ENCODE peak calls at places on chromosomes 1 and 21, in five cellular contexts. T is fibroblast of the aortic adventitia, P is coronary artery, W is activated B cell treated with CpG ODN at 0.5 μM for 24 hours, O is nephron progenitor cell. Z is an unnamed sample.

GRCh38 chr1:2961661-2962060 is 59.6 kb upstream of the ACTRT2 start:
- DNase-seq in P (no peak), W (no peak), T (no peak), O (no peak), Z (no peak)

GRCh38 chr21:41847066-41847804 is 31.9 kb downstream of the PRDM15 start:
- DNase-seq in O (no peak), W (no peak), T (no peak), P (no peak), Z (no peak)

GRCh38 chr1:20787775-20788488 is 825 bp upstream of the HP1BP3 start:
- DNase-seq in P (no peak), W (no peak), T (peak), O (no peak), Z (peak)

GRCh38 chr1:19488136-19488535 is 2.8 kb upstream of the CAPZB start:
- DNase-seq in O (no peak), T (no peak), P (no peak), W (no peak), Z (no peak)

GRCh38 chr1:41366428-41367101 is 5.3 kb downstream of the FOXO6 start:
- DNase-seq in T (no peak), P (no peak), O (peak), W (no peak), Z (no peak)

GRCh38 chr21:41884501-41885030 is 5.4 kb upstream of the PRDM15 start:
- DNase-seq in W (no peak), O (no peak), T (no peak), P (no peak), Z (no peak)

GRCh38 chr1:10507111-10507879 is 32.5 kb downstream of the PEX14 start:
- DNase-seq in P (no peak), W (no peak), T (peak), O (peak), Z (peak)

GRCh38 chr1:151989131-151989868 is 4.4 kb downstream of the S100A10 start:
- DNase-seq in W (no peak), O (no peak), T (peak), P (peak), Z (peak)

GRCh38 chr21:45979141-45979631 is 2.4 kb upstream of the COL6A1 start:
- DNase-seq in P (peak), T (no peak), O (peak), W (no peak), Z (no peak)

GRCh38 chr1:242004751-242005495 is 6.0 kb upstream of the MAP1LC3C start:
- DNase-seq in T (peak), P (no peak), O (no peak), W (no peak), Z (no peak)

GRCh38 chr21:42522271-42522670 is 8.6 kb downstream of the SLC37A1 start:
- DNase-seq in P (peak), T (no peak), W (no peak), O (no peak), Z (no peak)

GRCh38 chr21:46394819-46395152 is 63.9 kb upstream of the DIP2A start:
- DNase-seq in O (no peak), P (no peak), T (no peak), W (no peak), Z (no peak)

GRCh38 chr1:153397056-153397923 is 6.4 kb upstream of the S100A8 start:
- DNase-seq in P (peak), O (no peak), T (no peak), W (no peak), Z (no peak)

GRCh38 chr1:71196685-71197084 is 115.8 kb upstream of the ZRANB2 start:
- DNase-seq in O (no peak), P (no peak), W (no peak), T (peak), Z (peak)

GRCh38 chr1:164880644-164881043 is 321.7 kb downstream of the PBX1 start:
- DNase-seq in W (no peak), P (no peak), O (no peak), T (no peak), Z (no peak)

GRCh38 chr1:81833722-81834121 is 33.0 kb downstream of the ADGRL2 start:
- DNase-seq in T (peak), O (no peak), P (no peak), W (no peak), Z (no peak)

GRCh38 chr1:160210563-160210962 is 5.4 kb downstream of the PEA15 start:
- DNase-seq in P (no peak), O (no peak), T (no peak), W (no peak), Z (no peak)

GRCh38 chr1:228770779-228771223 is 35.5 kb downstream of the RHOU start:
- DNase-seq in P (no peak), O (no peak), T (no peak), W (no peak), Z (no peak)

GRCh38 chr1:8810987-8811386 is 6.5 kb downstream of the RERE start:
- DNase-seq in O (no peak), T (no peak), W (no peak), P (no peak), Z (no peak)

GRCh38 chr1:223487514-223488259 is 94.5 kb downstream of the CCDC185 start:
- DNase-seq in P (no peak), W (no peak), O (no peak), T (no peak), Z (no peak)

DNA sequence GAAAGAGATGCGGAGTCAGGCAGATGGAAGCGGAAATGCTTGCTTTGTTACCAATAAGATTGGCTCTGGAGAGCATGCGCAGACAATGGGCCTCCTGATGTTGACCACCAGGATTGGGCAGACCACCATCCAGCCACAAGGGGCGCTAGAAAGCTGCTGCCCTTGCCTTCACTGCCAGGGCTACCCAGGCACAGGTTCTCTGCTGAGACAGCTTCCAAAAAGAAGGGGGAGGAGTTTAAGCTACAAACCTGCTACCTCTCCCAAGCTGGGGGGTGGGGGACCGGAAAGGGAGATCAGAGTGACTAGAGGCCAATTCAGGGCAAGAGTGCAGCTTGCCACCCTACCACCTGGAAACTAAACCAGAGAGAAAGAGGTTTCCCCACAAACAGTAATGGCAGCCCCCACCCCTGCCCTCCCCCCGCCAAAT is 369.7 kb downstream of the RRAGC start:
- DNase-seq in O (peak), W (no peak), P (no peak), T (no peak), Z (peak)
- TF ChIP-seq CTCF in O (peak), W (no peak), P (no peak), T (peak), Z (peak)

GRCh38 chr21:43982489-43983078 is 29.5 kb upstream of the TRAPPC10 start:
- DNase-seq in W (no peak), O (no peak), T (no peak), P (no peak), Z (no peak)

GRCh38 chr21:43978060-43978459 is 34.0 kb upstream of the TRAPPC10 start:
- DNase-seq in W (no peak), P (no peak), O (no peak), T (no peak), Z (no peak)

GRCh38 chr21:43981151-43981870 is 30.8 kb upstream of the TRAPPC10 start:
- DNase-seq in P (no peak), O (no peak), W (no peak), T (no peak), Z (no peak)

GRCh38 chr21:43981871-43982210 is 30.3 kb upstream of the TRAPPC10 start:
- DNase-seq in P (no peak), W (no peak), T (no peak), O (no peak), Z (no peak)

DNA sequence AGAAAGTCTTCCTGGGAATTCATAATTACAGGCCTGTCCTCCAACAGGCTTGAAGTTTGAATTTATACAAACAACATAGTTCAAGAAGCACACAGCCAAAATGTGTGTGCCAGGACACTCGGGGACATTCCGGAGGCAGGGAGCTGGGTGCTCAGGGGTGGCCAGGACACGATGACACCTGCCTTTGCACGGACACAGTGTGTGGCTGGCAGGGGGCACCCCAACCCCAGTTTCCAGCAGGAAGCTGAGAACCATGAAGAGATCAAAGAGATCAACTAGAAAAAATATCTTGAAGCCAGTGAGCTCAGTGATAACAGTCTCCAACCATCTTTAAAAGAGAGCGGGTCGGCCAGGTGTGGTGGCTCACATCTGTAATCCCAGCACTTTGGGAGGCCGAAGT is 32.5 kb upstream of the TRAPPC10 start:
- DNase-seq in W (no peak), T (no peak), O (no peak), P (no peak), Z (no peak)
- TF ChIP-seq CTCF in W (no peak), T (no peak), O (no peak), P (no peak), Z (no peak)

DNA sequence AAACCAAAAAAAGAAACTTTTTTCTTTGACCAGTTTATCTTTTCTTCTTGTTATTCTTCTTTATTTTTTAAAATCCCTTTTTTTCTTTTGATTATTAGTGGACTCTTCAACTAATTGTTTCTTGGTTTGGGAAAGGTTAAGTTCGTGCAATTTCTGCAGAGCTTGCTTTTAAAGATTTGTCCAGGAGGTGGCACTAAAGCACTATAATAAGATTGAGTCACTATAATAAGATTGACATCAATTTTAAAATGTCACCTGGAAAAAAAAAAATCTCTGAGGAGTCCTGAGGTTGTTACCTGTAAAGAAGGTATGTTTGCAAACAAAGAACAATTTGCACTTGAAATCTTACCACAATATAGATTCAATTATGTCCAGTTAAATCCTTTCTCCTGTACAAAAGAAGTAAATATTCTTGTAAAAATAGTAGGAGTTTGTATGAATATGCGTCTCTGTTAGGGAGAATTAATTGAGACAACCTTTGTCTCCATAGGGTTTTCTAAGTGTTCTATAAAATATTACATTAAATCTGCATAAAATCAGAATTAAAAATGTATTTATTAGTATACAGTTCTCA is 166.7 kb downstream of the ADGRL4 start:
- DNase-seq in T (peak), W (no peak), O (peak), P (no peak), Z (peak)
- TF ChIP-seq CTCF in T (peak), W (peak), O (peak), P (peak), Z (peak)

DNA sequence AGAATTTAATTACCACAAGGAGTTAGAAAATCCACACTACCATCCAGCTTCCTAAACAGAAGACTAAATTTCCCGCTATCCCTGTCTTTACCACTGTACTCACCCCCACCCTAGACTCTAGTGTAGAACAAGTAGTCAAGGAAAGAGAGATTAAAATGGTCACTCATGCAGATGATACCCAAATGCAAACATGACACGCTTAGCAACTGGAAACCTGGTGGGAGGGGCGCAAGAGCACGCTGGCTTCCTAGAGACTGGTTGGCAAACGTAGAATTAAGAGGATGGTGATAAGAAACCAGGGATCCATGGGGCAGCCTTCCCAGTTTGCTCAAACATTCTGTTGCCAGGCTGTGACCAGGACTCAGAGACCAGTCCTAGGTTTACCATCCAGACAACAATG is 9.9 kb upstream of the LDLRAD1 start:
- DNase-seq in O (no peak), T (no peak), W (no peak), P (no peak), Z (no peak)
- TF ChIP-seq CTCF in O (no peak), T (no peak), W (no peak), P (no peak), Z (no peak)

DNA sequence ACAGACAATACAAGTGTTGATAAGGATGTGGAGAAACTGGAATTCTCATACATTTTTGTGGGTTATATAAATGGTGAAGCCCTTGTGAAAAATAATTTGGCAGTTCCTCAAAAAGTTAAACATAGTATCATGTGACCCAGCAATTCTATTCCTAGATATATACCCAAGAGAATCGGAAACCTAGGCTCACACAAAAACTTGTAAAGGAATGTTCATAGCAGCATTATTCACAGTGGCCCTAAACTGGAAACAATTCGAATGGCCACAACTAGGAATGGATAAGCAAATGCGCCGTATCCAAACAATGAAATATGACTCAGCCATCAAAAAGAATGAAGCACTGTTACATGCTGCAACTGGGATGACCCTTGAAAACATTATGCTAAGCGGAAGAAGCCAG is 3.9 kb upstream of the CD247 start:
- DNase-seq in O (no peak), W (no peak), P (no peak), T (peak), Z (no peak)
- TF ChIP-seq CTCF in O (no peak), W (no peak), P (no peak), T (no peak), Z (no peak)

GRCh38 chr1:224851210-224851849 is 78.1 kb upstream of the DNAH14 start:
- DNase-seq in O (peak), P (no peak), W (no peak), T (peak), Z (peak)
- TF ChIP-seq CTCF in O (peak), P (peak), W (no peak), T (peak), Z (peak)

Z was measured in MCF 10A.